ENCODE peak calls at places on chromosomes 2 and 18, in nine cellular contexts. K, F, T, E, J, M, B, W and H are unnamed samples.

GRCh38 chr18:37844209-37844970 is 278.8 kb upstream of the CELF4 start:
- DNase-seq in K (no peak), F (no peak), T (no peak), E (no peak), J (no peak), M (no peak), B (no peak), W (no peak), H (no peak)

GRCh38 chr2:44686561-44686960 is 254.9 kb upstream of the SIX3 start:
- DNase-seq in K (no peak), F (peak; percentile 57), T (peak; percentile 36), E (no peak), J (peak; percentile 24), M (no peak), B (peak; percentile 42), W (peak; percentile 88), H (peak; percentile 12)

GRCh38 chr2:189608799-189609422 is 28.3 kb upstream of the SLC40A1 start:
- DNase-seq in K (no peak), F (peak; percentile 39), T (no peak), E (no peak), J (no peak), M (no peak), B (no peak), W (peak; percentile 80), H (no peak)

GRCh38 chr2:169139993-169140767 is 70.8 kb downstream of the DHRS9 start:
- DNase-seq in K (peak; percentile 54), F (no peak), T (no peak), E (no peak), J (no peak), M (no peak), B (no peak), W (no peak), H (no peak)

GRCh38 chr2:226431301-226431955 is 368.2 kb downstream of the IRS1 start:
- DNase-seq in K (no peak), F (peak; percentile 15), T (no peak), E (no peak), J (no peak), M (no peak), B (no peak), W (peak; percentile 65), H (no peak)

GRCh38 chr2:86073225-86073624 is 32.5 kb downstream of the POLR1A start:
- DNase-seq in K (no peak), F (no peak), T (no peak), E (no peak), J (no peak), M (no peak), B (no peak), W (no peak), H (no peak)

GRCh38 chr2:80058562-80058961 is 246.0 kb downstream of the LRRTM1 start:
- DNase-seq in K (peak; percentile 28), F (no peak), T (no peak), E (no peak), J (no peak), M (no peak), B (no peak), W (no peak), H (no peak)

GRCh38 chr2:62794791-62795190 is 89.3 kb downstream of the EHBP1 start:
- DNase-seq in K (no peak), F (no peak), T (no peak), E (no peak), J (no peak), M (no peak), B (no peak), W (peak; percentile 90), H (no peak)

GRCh38 chr2:154264024-154264423 is 392.3 kb downstream of the GALNT13 start:
- DNase-seq in K (no peak), F (no peak), T (no peak), E (no peak), J (no peak), M (no peak), B (no peak), W (peak; percentile 94), H (no peak)

GRCh38 chr2:127695491-127696472 is 5.5 kb upstream of the SFT2D3 start:
- DNase-seq in K (peak; percentile 72), F (no peak), T (peak; percentile 66), E (peak; percentile 54), J (peak; percentile 37), M (peak; percentile 69), B (no peak), W (peak; percentile 39), H (no peak)